ENCODE peak calls at places on chromosomes 2 and 18, in four cellular contexts. H is HepG2, U is K562, N is SK-N-SH. X is an unnamed sample.

GRCh38 chr18:9594782-9595181 is 19.6 kb downstream of the PPP4R1 start:
- DNase-seq in H (no peak), U (no peak), N (no peak), X (no peak)

GRCh38 chr2:111522231-111522768 is 361.7 kb downstream of the ANAPC1 start:
- DNase-seq in H (peak), U (no peak), N (no peak), X (no peak)

GRCh38 chr2:143960177-143960576 is 559.7 kb downstream of the ZEB2 start:
- DNase-seq in H (no peak), U (no peak), N (no peak), X (no peak)

GRCh38 chr2:237998530-237998929 is 31.7 kb downstream of the UBE2F start:
- DNase-seq in H (peak), U (no peak), N (no peak), X (peak)

GRCh38 chr2:68420254-68420910 is 46.7 kb downstream of the FBXO48 start:
- DNase-seq in H (no peak), U (peak), N (no peak), X (peak)

GRCh38 chr2:3584608-3585007 is 9.5 kb downstream of the RPS7 start:
- DNase-seq in H (no peak), U (no peak), N (no peak), X (no peak)

GRCh38 chr2:14516844-14517243 is 115.7 kb upstream of the LRATD1 start:
- DNase-seq in H (no peak), U (no peak), N (no peak), X (no peak)

GRCh38 chr2:233236820-233237589 is 14.5 kb upstream of the ATG16L1 start:
- DNase-seq in H (no peak), U (no peak), N (no peak), X (no peak)

GRCh38 chr18:62521082-62521481 is 1.7 kb upstream of the ZCCHC2 start:
- DNase-seq in H (no peak), U (no peak), N (no peak), X (no peak)

GRCh38 chr2:113264713-113265403 is 13.9 kb downstream of the PAX8 start:
- DNase-seq in H (no peak), U (no peak), N (no peak), X (no peak)

GRCh38 chr2:71173096-71173495 is 42.7 kb downstream of the MPHOSPH10 start:
- DNase-seq in H (peak), U (no peak), N (no peak), X (no peak)

GRCh38 chr2:239548965-239549595 is 148.3 kb upstream of the HDAC4 start:
- DNase-seq in H (no peak), U (no peak), N (no peak), X (no peak)

GRCh38 chr2:99822487-99823218 is 319.7 kb downstream of the AFF3 start:
- DNase-seq in H (no peak), U (no peak), N (no peak), X (no peak)

GRCh38 chr2:183244300-183244849 is 120.1 kb downstream of the NUP35 start:
- DNase-seq in H (no peak), U (no peak), N (no peak), X (no peak)

GRCh38 chr2:1638281-1638860 is 105.9 kb downstream of the PXDN start:
- DNase-seq in H (no peak), U (no peak), N (no peak), X (no peak)

GRCh38 chr2:160343404-160343803 is 143.3 kb upstream of the ITGB6 start:
- DNase-seq in H (no peak), U (no peak), N (no peak), X (no peak)

DNA sequence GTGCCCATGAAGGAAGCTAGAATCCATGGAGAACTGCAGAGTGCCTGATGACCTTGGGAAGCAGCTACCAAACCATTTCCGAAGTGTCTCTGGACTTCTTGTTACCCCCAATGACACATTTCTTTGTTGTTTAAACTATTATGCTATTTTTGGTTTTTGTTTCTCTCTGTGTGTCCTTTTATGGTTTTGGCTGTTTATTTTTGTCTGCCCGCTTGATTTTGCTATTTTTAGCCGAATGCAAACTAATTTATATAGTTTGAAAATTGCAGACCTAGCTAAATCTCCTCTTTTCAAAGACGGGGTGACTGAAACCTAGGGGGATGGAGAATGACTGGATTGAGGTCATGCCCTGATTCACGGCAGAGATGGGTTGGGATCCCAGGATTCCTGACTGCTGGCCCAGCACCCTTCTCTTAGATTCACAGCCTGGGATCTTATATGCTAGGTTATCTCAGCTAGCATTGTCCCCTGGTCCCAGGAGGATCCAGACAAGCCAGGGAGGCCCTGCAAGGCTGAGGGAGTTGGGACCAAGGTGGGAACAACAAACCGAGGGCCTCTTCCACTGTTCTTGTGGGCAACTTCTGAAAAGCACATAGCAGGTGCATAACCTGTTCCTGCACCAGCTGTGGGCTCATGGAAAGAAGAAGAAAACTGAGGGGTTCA is 116.3 kb upstream of the HAAO start:
- DNase-seq in H (no peak), U (no peak), N (no peak), X (no peak)
- TF ChIP-seq POLR2AphosphoS5 in H (no peak), U (no peak), N (no peak), X (no peak)

GRCh38 chr2:223264541-223265171 is 212.7 kb downstream of the KCNE4 start:
- DNase-seq in H (no peak), U (no peak), N (no peak), X (no peak)

GRCh38 chr2:223262946-223263345 is 211.0 kb downstream of the KCNE4 start:
- DNase-seq in H (no peak), U (no peak), N (no peak), X (no peak)

GRCh38 chr2:223260681-223261080 is 208.7 kb downstream of the KCNE4 start:
- DNase-seq in H (no peak), U (no peak), N (no peak), X (no peak)
- TF ChIP-seq REST in H (no peak), U (no peak), N (no peak), X (no peak)

DNA sequence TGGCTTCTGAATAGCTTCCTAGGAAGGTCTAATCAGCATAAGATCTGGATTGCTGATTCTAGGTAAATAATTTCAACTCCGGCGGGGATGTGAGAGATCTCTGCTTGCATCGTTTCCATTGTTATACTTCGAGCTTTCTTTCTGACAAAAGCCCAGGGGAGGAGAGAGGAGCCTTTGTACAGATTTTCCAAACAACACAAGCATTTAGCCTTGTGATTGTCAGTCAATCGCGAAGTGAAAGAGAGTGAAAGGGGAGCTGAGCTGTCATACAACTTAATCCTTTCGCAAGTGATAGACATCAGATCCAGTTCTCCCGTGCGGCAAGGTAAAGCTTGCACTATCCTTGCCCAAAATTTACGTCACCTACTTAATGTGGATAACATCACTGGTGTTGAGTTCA is 26.2 kb downstream of the RALB start:
- DNase-seq in H (no peak), U (no peak), N (no peak), X (no peak)
- TF ChIP-seq GABPA in H (no peak), U (no peak), N (no peak), X (no peak)

DNA sequence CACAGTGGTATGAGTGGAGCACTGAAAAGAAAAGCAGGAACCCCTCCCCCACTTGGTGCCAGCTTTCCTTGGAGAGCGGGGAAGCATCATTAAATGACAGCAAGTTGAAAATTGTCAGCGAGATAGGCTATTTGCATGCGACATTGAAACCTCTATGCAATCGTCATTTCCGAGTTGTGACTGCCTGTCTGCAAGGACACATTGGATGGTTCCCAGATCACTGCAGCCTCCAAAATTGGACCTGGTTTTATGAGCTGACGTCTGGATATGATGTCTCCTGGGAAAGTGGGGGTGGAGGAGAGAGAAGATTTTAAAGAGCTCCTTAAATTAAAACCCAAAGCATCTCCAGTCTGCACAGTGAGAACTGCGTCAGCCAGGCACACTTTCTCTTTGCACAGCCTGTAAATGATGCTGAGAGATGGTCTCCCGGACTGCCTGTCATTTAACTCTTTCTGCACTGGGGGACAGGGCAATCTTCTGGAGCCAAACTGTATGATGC is 57.8 kb upstream of the KIF5C start:
- DNase-seq in H (no peak), U (no peak), N (peak), X (no peak)
- TF ChIP-seq POLR2AphosphoS5 in H (no peak), U (no peak), N (no peak), X (no peak)

GRCh38 chr2:29910465-29910864 is 10.9 kb downstream of the ALK start:
- DNase-seq in H (no peak), U (no peak), N (no peak), X (no peak)

GRCh38 chr2:29916571-29916970 is 4.8 kb downstream of the ALK start:
- DNase-seq in H (no peak), U (no peak), N (peak), X (no peak)

GRCh38 chr2:29910960-29911359 is 10.4 kb downstream of the ALK start:
- DNase-seq in H (no peak), U (no peak), N (no peak), X (no peak)
- TF ChIP-seq REST in H (peak), U (no peak), N (peak), X (peak)

GRCh38 chr2:107633580-107634147 is 193.0 kb upstream of the RGPD4 start:
- DNase-seq in H (no peak), U (peak), N (no peak), X (peak)

GRCh38 chr2:107635883-107636282 is 190.8 kb upstream of the RGPD4 start:
- DNase-seq in H (no peak), U (no peak), N (no peak), X (no peak)

DNA sequence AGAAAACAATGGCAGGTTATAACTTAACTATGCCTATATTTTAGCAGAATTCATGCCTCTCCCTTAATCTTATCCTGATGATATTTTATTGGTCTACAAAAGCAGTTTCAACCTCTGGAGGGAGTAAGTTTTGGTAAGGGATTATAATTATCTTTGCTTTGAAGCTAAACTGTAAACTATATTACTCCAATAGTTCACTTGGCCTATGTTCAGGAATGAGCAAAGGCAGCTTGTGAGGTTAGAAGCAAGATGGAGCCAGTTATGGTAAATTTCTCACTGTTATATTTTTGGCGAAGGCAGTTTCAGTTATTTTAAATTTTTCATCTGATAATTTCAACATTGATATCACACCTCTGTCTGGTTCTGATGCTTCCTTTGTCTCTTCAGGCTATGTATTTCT is 192.5 kb upstream of the RGPD4 start:
- DNase-seq in H (no peak), U (no peak), N (no peak), X (no peak)
- TF ChIP-seq GABPA in H (no peak), U (no peak), N (no peak), X (no peak)

GRCh38 chr2:66496680-66497420 is 61.9 kb downstream of the MEIS1 start:
- DNase-seq in H (no peak), U (no peak), N (no peak), X (no peak)
- TF ChIP-seq POLR2AphosphoS5 in H (no peak), U (no peak), N (no peak), X (no peak)

X was measured in HL-60.